ENCODE peak calls at places on chromosomes 4 and X, in four cellular contexts. E, Q, G and K are unnamed samples.

GRCh38 chrX:22060451-22060940 is 28.4 kb downstream of the PHEX start:
- DNase-seq in E (no peak), Q (no peak), G (no peak), K (no peak)

GRCh38 chrX:77450415-77450814 is 3.2 kb downstream of the FGF16 start:
- DNase-seq in E (no peak), G (no peak), Q (no peak), K (no peak)

GRCh38 chrX:402857-403256 is 16.1 kb upstream of the PPP2R3B start:
- DNase-seq in Q (no peak), G (no peak), E (no peak), K (no peak)

GRCh38 chrX:120125444-120125843 is 9.7 kb upstream of the RHOXF1 start:
- DNase-seq in Q (no peak), G (no peak), E (no peak), K (no peak)

GRCh38 chr4:188015025-188015778 is 19.6 kb downstream of the ZFP42 start:
- DNase-seq in E (no peak), G (no peak), Q (no peak), K (no peak)

GRCh38 chr4:100828986-100829685 is 311.3 kb upstream of the EMCN start:
- DNase-seq in E (no peak), G (no peak), Q (no peak), K (no peak)

GRCh38 chr4:158155656-158156356 is 17.0 kb downstream of the GASK1B start:
- DNase-seq in G (no peak), E (no peak), Q (no peak), K (no peak)

GRCh38 chrX:148804579-148804978 is 304.2 kb downstream of the AFF2 start:
- DNase-seq in G (no peak), Q (no peak), E (no peak), K (no peak)

GRCh38 chr4:8594097-8595038 is 1.8 kb downstream of the CPZ start:
- DNase-seq in Q (no peak), G (no peak), E (peak; percentile 47), K (no peak)

DNA sequence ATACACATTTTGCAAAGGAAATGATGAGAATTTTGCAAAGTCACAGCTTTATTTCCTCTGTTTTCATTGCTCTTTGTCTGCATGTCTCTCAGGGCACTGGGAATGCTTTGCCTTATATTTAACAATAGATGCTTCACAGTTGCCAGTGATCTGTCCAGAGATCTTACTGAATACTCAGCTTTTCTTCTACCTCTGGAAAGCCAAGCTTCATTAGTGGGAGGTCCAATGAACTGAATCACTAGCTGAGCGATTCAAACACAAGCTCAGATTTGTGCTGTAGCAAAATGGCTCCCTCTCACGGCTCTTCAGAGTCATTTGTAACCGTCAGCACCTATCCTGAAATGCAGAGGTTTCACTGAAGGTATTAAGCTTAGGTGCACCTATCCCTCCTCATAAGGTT is 138.9 kb downstream of the DCLK2 start:
- DNase-seq in Q (no peak), E (peak; percentile 72), G (no peak), K (no peak)
- TF ChIP-seq CTCF in Q (peak; percentile 26), E (peak; percentile 67), G (no peak), K (peak; percentile 58)

GRCh38 chr4:128381748-128382559 is 94.3 kb upstream of the PGRMC2 start:
- DNase-seq in G (no peak), E (no peak), Q (no peak), K (no peak)

GRCh38 chr4:128378668-128379067 is 91.1 kb upstream of the PGRMC2 start:
- DNase-seq in E (no peak), G (no peak), Q (no peak), K (no peak)

GRCh38 chr4:128380306-128380705 is 92.7 kb upstream of the PGRMC2 start:
- DNase-seq in G (no peak), E (no peak), Q (no peak), K (no peak)

GRCh38 chr4:128376958-128377357 is 89.3 kb upstream of the PGRMC2 start:
- DNase-seq in Q (no peak), G (no peak), E (no peak), K (no peak)

GRCh38 chr4:128379860-128380259 is 92.2 kb upstream of the PGRMC2 start:
- DNase-seq in E (no peak), G (no peak), Q (peak; percentile 42), K (no peak)
- TF ChIP-seq CTCF in E (peak; percentile 63), G (no peak), Q (peak; percentile 52), K (peak; percentile 49)

GRCh38 chr4:147516133-147516532 is 35.2 kb downstream of the EDNRA start:
- DNase-seq in G (no peak), E (no peak), Q (no peak), K (no peak)

GRCh38 chr4:147515220-147515936 is 34.5 kb downstream of the EDNRA start:
- DNase-seq in G (no peak), E (no peak), Q (no peak), K (no peak)

GRCh38 chr4:147511005-147511660 is 30.2 kb downstream of the EDNRA start:
- DNase-seq in Q (no peak), E (no peak), G (no peak), K (no peak)

GRCh38 chr4:147513051-147513450 is 32.2 kb downstream of the EDNRA start:
- DNase-seq in E (no peak), G (no peak), Q (no peak), K (no peak)

DNA sequence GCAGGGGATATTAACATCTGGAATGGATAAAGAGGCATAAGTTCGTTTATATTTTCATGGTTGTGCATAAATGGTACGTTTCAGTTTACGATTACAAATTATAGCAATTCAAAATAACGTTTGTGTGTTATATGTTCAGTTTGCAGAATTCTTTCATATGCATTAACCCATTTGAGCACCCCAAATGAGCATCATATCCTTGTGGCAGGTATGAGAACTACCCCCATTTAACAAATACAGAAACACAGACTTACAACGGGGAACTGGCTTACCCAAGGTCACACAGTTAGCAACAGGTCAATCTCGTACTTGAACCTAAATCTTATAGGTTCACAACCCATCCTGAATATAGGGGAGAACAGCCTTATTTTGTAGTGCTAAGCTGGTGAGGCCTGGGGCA is 33.1 kb downstream of the EDNRA start:
- DNase-seq in E (no peak), Q (no peak), G (no peak), K (no peak)
- TF ChIP-seq CTCF in E (peak; percentile 25), Q (no peak), G (no peak), K (peak; percentile 45)

GRCh38 chr4:31237242-31237641 is 517.1 kb downstream of the PCDH7 start:
- DNase-seq in G (no peak), E (no peak), Q (no peak), K (no peak)
- TF ChIP-seq CTCF in G (no peak), E (no peak), Q (no peak), K (no peak)

DNA sequence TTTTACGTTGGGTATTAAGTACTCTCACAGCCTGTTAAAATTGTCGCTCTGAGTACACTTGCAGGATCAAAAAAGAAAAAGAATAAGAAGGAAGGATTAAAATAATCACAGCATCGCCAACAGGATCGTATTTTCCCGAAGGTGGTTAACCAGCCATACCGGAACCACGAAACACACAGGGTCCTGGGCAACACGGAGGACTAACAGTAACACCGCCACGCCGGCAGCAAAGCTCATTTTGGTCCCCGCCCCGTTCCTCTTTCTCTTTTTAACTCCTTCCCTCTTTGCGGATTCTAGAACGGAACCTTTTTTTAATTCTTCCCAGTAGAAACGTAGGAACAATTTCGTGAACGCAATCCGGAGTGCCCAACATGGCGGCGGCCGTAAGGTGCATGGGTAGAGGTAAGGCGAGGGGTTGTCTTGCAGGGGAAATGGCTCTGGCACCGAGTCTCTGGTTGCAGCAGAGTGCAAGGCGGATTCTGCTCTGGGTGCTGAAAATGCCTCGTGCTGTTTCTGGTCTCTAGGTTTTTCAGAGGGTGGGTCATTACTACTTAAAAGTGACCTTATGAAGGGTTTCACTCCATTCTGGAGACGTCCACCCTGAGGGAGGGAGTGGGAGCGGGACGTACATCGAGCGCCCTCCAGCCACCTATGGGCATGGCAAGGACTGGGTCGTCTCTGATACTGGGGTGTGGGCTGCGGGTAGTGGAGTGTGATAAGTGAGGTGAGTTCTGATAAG is at the start of gene MRPL1:
- DNase-seq in G (peak; percentile 94), E (peak; percentile 87), Q (peak; percentile 83), K (peak; percentile 84)
- TF ChIP-seq CTCF in G (no peak), E (no peak), Q (no peak), K (peak; percentile 42)

DNA sequence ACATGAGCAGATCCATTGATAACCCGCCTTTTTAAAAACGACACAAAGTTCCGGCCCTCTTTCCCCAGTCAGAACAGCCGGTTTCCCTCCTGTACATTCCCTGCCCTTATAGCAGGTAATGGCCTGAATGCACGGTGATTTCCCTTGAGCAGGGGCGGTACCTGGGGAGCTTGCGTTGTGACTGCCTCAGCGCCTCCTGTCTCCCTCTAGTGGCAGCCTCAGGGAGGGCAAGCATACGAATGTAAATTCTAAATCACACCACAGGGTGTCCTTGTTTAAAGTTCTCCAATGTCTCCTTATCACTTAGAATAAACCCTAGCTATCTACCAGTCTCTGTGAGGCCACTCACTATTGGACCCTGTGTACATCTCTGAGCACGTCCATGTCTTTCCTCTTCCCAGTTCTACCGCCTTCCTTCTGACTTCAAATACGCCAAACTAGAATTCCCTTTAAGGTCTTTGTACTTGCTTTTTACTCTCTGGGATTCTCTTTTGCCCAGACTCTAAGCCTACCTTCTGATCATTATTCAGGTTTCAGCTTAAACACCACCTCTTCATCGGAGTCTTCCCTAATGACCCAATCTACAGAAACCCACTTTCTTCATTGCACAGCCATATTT is 18.4 kb upstream of the LDB2 start:
- DNase-seq in E (no peak), G (no peak), Q (peak; percentile 39), K (no peak)
- TF ChIP-seq CTCF in E (peak; percentile 33), G (peak; percentile 36), Q (peak; percentile 83), K (peak; percentile 82)

GRCh38 chr4:89829470-89830138 is 7.4 kb downstream of the SNCA start:
- DNase-seq in Q (no peak), G (no peak), E (peak; percentile 18), K (no peak)
- TF ChIP-seq CTCF in Q (no peak), G (no peak), E (no peak), K (no peak)

GRCh38 chrX:18899796-18900380 is 84.0 kb downstream of the PHKA2 start:
- DNase-seq in Q (no peak), E (no peak), G (no peak), K (no peak)
- TF ChIP-seq CTCF in Q (peak; percentile 38), E (peak; percentile 15), G (no peak), K (peak; percentile 58)